ENCODE peak calls at places on chromosome 19, in four cellular contexts. K is activated CD8-positive, alpha-beta memory T cell treated with anti-CD3 and anti-CD28 coated beads for 48 hours; W is left ventricle myocardium inferior; T is left colon. O is an unnamed sample.
A peak's percentile ranks its signal among the peaks of the same experiment; 100 is the strongest.

GRCh38 chr19:46648961-46649960 is 11.7 kb downstream of the DACT3 start:
- DNase-seq in T (no peak), W (no peak), K (no peak), O (no peak)

GRCh38 chr19:52369463-52370340 is at the start of gene ZNF880:
- DNase-seq in W (peak; percentile 95), K (peak; percentile 77), T (peak; percentile 93), O (peak; percentile 93)

GRCh38 chr19:1992759-1993260 is 22.7 kb downstream of the BTBD2 start:
- DNase-seq in T (peak; percentile 59), K (no peak), W (no peak), O (peak; percentile 71)

GRCh38 chr19:4120531-4120930 is 3.4 kb downstream of the MAP2K2 start:
- DNase-seq in K (no peak), T (no peak), W (no peak), O (no peak)

GRCh38 chr19:43754312-43754561 is 525 bp downstream of the SMG9 start:
- DNase-seq in T (no peak), W (no peak), K (peak; percentile 74), O (peak; percentile 77)

GRCh38 chr19:51179297-51179696 is 37.2 kb downstream of the SIGLEC7 start:
- DNase-seq in W (no peak), K (no peak), T (no peak), O (no peak)

GRCh38 chr19:4707956-4708650 is 15.5 kb downstream of the DPP9 start:
- DNase-seq in T (peak; percentile 26), K (no peak), W (peak; percentile 77), O (no peak)

GRCh38 chr19:49689133-49690072 is at the start of gene ADM5:
- DNase-seq in W (peak; percentile 50), K (no peak), T (peak; percentile 82), O (peak; percentile 76)

GRCh38 chr19:18230941-18231734 is 4.9 kb upstream of the PDE4C start:
- DNase-seq in K (no peak), T (no peak), W (no peak), O (no peak)

GRCh38 chr19:38735257-38735686 is 9.0 kb downstream of the CAPN12 start:
- DNase-seq in W (no peak), T (peak; percentile 76), K (no peak), O (peak; percentile 70)

GRCh38 chr19:7852851-7853759 is 21.1 kb downstream of the PRR36 start:
- DNase-seq in T (peak; percentile 91), K (peak; percentile 61), W (peak; percentile 54), O (peak; percentile 96)

GRCh38 chr19:10553943-10554381 is 10.3 kb downstream of the ATG4D start:
- DNase-seq in K (peak; percentile 37), T (peak; percentile 51), W (no peak), O (no peak)

GRCh38 chr19:58097783-58098681 is at the start of gene ZSCAN18:
- DNase-seq in K (peak; percentile 94), T (peak; percentile 94), W (peak; percentile 97), O (peak; percentile 99)

GRCh38 chr19:35318679-35319448 is 10.1 kb upstream of the CD22 start:
- DNase-seq in T (no peak), K (no peak), W (peak; percentile 40), O (no peak)

GRCh38 chr19:30318936-30319335 is 53.2 kb upstream of the ZNF536 start:
- DNase-seq in T (no peak), K (no peak), W (no peak), O (no peak)

GRCh38 chr19:38090561-38090960 is 133.5 kb downstream of the DPF1 start:
- DNase-seq in K (no peak), T (no peak), W (peak; percentile 33), O (no peak)

GRCh38 chr19:10830941-10831779 is 4.9 kb downstream of the TMED1 start:
- DNase-seq in T (no peak), K (no peak), W (no peak), O (no peak)

GRCh38 chr19:47413941-47414340 is 5.4 kb downstream of the MEIS3 start:
- DNase-seq in W (no peak), T (no peak), K (no peak), O (no peak)

GRCh38 chr19:4640247-4641000 is 1.1 kb downstream of the TNFAIP8L1 start:
- DNase-seq in W (no peak), T (peak; percentile 65), K (no peak), O (no peak)

O was measured in WTC11.